ENCODE peak calls at places on chromosomes 2 and 18, in seven cellular contexts. U, Z, M, G, A, C and O are unnamed samples.

GRCh38 chr2:110983130-110983529 is 137.6 kb upstream of the BCL2L11 start:
- DNase-seq in U (no peak), Z (no peak), M (no peak), G (no peak), A (no peak), C (no peak), O (no peak)

GRCh38 chr2:147255812-147256211 is 589.0 kb upstream of the ACVR2A start:
- DNase-seq in U (peak), Z (no peak), M (no peak), G (peak), A (no peak), C (peak), O (peak)

GRCh38 chr2:174939046-174939445 is 66.1 kb downstream of the CHN1 start:
- DNase-seq in U (no peak), Z (no peak), M (no peak), G (peak), A (no peak), C (no peak), O (no peak)

GRCh38 chr2:72993147-72993546 is 75.8 kb downstream of the EMX1 start:
- DNase-seq in U (peak), Z (no peak), M (peak), G (peak), A (peak), C (no peak), O (peak)

GRCh38 chr2:193743089-193743488 is 1548.4 kb upstream of the TMEFF2 start:
- DNase-seq in U (no peak), Z (no peak), M (no peak), G (no peak), A (no peak), C (no peak), O (no peak)

GRCh38 chr2:10084567-10084910 is 4.3 kb upstream of the CYS1 start:
- DNase-seq in U (peak), Z (no peak), M (no peak), G (no peak), A (no peak), C (no peak), O (no peak)

GRCh38 chr18:30094556-30094955 is 948.0 kb downstream of the DSC3 start:
- DNase-seq in U (no peak), Z (no peak), M (no peak), G (peak), A (no peak), C (no peak), O (no peak)

GRCh38 chr18:77346446-77346845 is 96.8 kb downstream of the GALR1 start:
- DNase-seq in U (no peak), Z (no peak), M (no peak), G (no peak), A (no peak), C (no peak), O (no peak)

GRCh38 chr2:72929010-72929409 is 11.7 kb downstream of the EMX1 start:
- DNase-seq in U (no peak), Z (no peak), M (no peak), G (no peak), A (peak), C (no peak), O (no peak)

GRCh38 chr2:1455466-1455865 is 42.2 kb downstream of the TPO start:
- DNase-seq in U (no peak), Z (no peak), M (no peak), G (no peak), A (no peak), C (no peak), O (no peak)

GRCh38 chr2:109128466-109129355 is at the start of gene SH3RF3:
- DNase-seq in U (no peak), Z (no peak), M (peak), G (peak), A (peak), C (peak), O (peak)

GRCh38 chr2:1544478-1545069 is 131.3 kb downstream of the TPO start:
- DNase-seq in U (no peak), Z (peak), M (no peak), G (peak), A (no peak), C (no peak), O (no peak)